ENCODE peak calls at places on chromosome 22, in ten cellular contexts. One of them, this sample, is unnamed. For H3K4me1, the result is how much of the 10 kb centered on the place peaks cover.

GRCh38 chr22:44270556-44270880 is 42.2 kb downstream of the SHISAL1 start:
- DNase-seq in effector memory CD4-positive, alpha-beta T cell: no peak
- DNase-seq in fibroblast of lung: no peak
- DNase-seq in K562: no peak
- DNase-seq in CD4-positive, alpha-beta memory T cell: no peak
- DNase-seq in thoracic aorta: no peak
- DNase-seq in uterus: no peak
- DNase-seq in mesenchymal stem cell: no peak
- DNase-seq in DND-41: no peak
- DNase-seq in GM23248: no peak
- DNase-seq in this sample: no peak

GRCh38 chr22:47160141-47160541 is 397.7 kb downstream of the TBC1D22A start:
- DNase-seq in effector memory CD4-positive, alpha-beta T cell: no peak
- DNase-seq in fibroblast of lung: no peak
- DNase-seq in K562: no peak
- DNase-seq in CD4-positive, alpha-beta memory T cell: no peak
- DNase-seq in thoracic aorta: no peak
- DNase-seq in uterus: no peak
- DNase-seq in mesenchymal stem cell: no peak
- DNase-seq in DND-41: no peak
- DNase-seq in GM23248: no peak
- DNase-seq in this sample: no peak

GRCh38 chr22:18055619-18056160 is 22.1 kb upstream of the PEX26 start:
- DNase-seq in effector memory CD4-positive, alpha-beta T cell: no peak
- DNase-seq in fibroblast of lung: no peak
- DNase-seq in K562: no peak
- DNase-seq in CD4-positive, alpha-beta memory T cell: no peak
- DNase-seq in thoracic aorta: no peak
- DNase-seq in uterus: no peak
- DNase-seq in mesenchymal stem cell: no peak
- DNase-seq in DND-41: no peak
- DNase-seq in GM23248: no peak
- DNase-seq in this sample: no peak

GRCh38 chr22:32932176-32932575 is 126.0 kb downstream of the SYN3 start:
- DNase-seq in effector memory CD4-positive, alpha-beta T cell: no peak
- DNase-seq in fibroblast of lung: peak
- DNase-seq in K562: no peak
- DNase-seq in CD4-positive, alpha-beta memory T cell: no peak
- DNase-seq in thoracic aorta: no peak
- DNase-seq in uterus: no peak
- DNase-seq in mesenchymal stem cell: peak
- DNase-seq in DND-41: no peak
- DNase-seq in GM23248: peak
- DNase-seq in this sample: no peak

GRCh38 chr22:33864723-33865130 is 55.5 kb downstream of the LARGE1 start:
- DNase-seq in effector memory CD4-positive, alpha-beta T cell: no peak
- DNase-seq in fibroblast of lung: no peak
- DNase-seq in K562: no peak
- DNase-seq in CD4-positive, alpha-beta memory T cell: no peak
- DNase-seq in thoracic aorta: no peak
- DNase-seq in uterus: peak
- DNase-seq in mesenchymal stem cell: peak
- DNase-seq in DND-41: no peak
- DNase-seq in GM23248: peak
- DNase-seq in this sample: peak

GRCh38 chr22:24290459-24290858 is 19.8 kb downstream of the SPECC1L start:
- DNase-seq in effector memory CD4-positive, alpha-beta T cell: no peak
- DNase-seq in fibroblast of lung: peak
- DNase-seq in K562: peak
- DNase-seq in CD4-positive, alpha-beta memory T cell: no peak
- DNase-seq in thoracic aorta: no peak
- DNase-seq in uterus: no peak
- DNase-seq in mesenchymal stem cell: no peak
- DNase-seq in DND-41: no peak
- DNase-seq in GM23248: peak
- DNase-seq in this sample: no peak

GRCh38 chr22:47201186-47201995 is 438.9 kb downstream of the TBC1D22A start:
- DNase-seq in effector memory CD4-positive, alpha-beta T cell: no peak
- DNase-seq in fibroblast of lung: no peak
- DNase-seq in K562: no peak
- DNase-seq in CD4-positive, alpha-beta memory T cell: no peak
- DNase-seq in thoracic aorta: no peak
- DNase-seq in uterus: no peak
- DNase-seq in mesenchymal stem cell: no peak
- DNase-seq in DND-41: no peak
- DNase-seq in GM23248: no peak
- DNase-seq in this sample: peak

GRCh38 chr22:44884968-44885805 is 124.6 kb downstream of the PHF21B start:
- DNase-seq in effector memory CD4-positive, alpha-beta T cell: no peak
- DNase-seq in fibroblast of lung: no peak
- DNase-seq in K562: no peak
- DNase-seq in CD4-positive, alpha-beta memory T cell: no peak
- DNase-seq in thoracic aorta: no peak
- DNase-seq in uterus: no peak
- DNase-seq in mesenchymal stem cell: no peak
- DNase-seq in DND-41: no peak
- DNase-seq in GM23248: no peak
- DNase-seq in this sample: no peak

GRCh38 chr22:31614781-31615480 is 47.1 kb downstream of the PISD start:
- DNase-seq in effector memory CD4-positive, alpha-beta T cell: no peak
- DNase-seq in fibroblast of lung: no peak
- DNase-seq in K562: no peak
- DNase-seq in CD4-positive, alpha-beta memory T cell: no peak
- DNase-seq in thoracic aorta: no peak
- DNase-seq in uterus: no peak
- DNase-seq in mesenchymal stem cell: no peak
- DNase-seq in DND-41: no peak
- DNase-seq in GM23248: no peak
- DNase-seq in this sample: no peak

GRCh38 chr22:32466496-32466895 is 2.2 kb upstream of the BPIFC start:
- DNase-seq in effector memory CD4-positive, alpha-beta T cell: no peak
- DNase-seq in fibroblast of lung: peak
- DNase-seq in K562: no peak
- DNase-seq in CD4-positive, alpha-beta memory T cell: no peak
- DNase-seq in thoracic aorta: no peak
- DNase-seq in uterus: no peak
- DNase-seq in mesenchymal stem cell: no peak
- DNase-seq in DND-41: no peak
- DNase-seq in GM23248: no peak
- DNase-seq in this sample: no peak

GRCh38 chr22:22910272-22911240 is 22.9 kb downstream of the IGLL5 start:
- DNase-seq in effector memory CD4-positive, alpha-beta T cell: no peak
- DNase-seq in fibroblast of lung: no peak
- DNase-seq in K562: peak
- DNase-seq in CD4-positive, alpha-beta memory T cell: no peak
- DNase-seq in thoracic aorta: no peak
- DNase-seq in uterus: no peak
- DNase-seq in mesenchymal stem cell: no peak
- DNase-seq in DND-41: no peak
- DNase-seq in GM23248: no peak
- DNase-seq in this sample: no peak

GRCh38 chr22:45599836-45600577 is 71.6 kb upstream of the ATXN10 start:
- DNase-seq in effector memory CD4-positive, alpha-beta T cell: no peak
- DNase-seq in fibroblast of lung: no peak
- DNase-seq in K562: no peak
- DNase-seq in CD4-positive, alpha-beta memory T cell: no peak
- DNase-seq in thoracic aorta: no peak
- DNase-seq in uterus: no peak
- DNase-seq in mesenchymal stem cell: no peak
- DNase-seq in DND-41: no peak
- DNase-seq in GM23248: no peak
- DNase-seq in this sample: no peak

GRCh38 chr22:47163876-47164513 is 401.5 kb downstream of the TBC1D22A start:
- DNase-seq in effector memory CD4-positive, alpha-beta T cell: no peak
- DNase-seq in fibroblast of lung: no peak
- DNase-seq in K562: no peak
- DNase-seq in CD4-positive, alpha-beta memory T cell: no peak
- DNase-seq in thoracic aorta: no peak
- DNase-seq in uterus: peak
- DNase-seq in mesenchymal stem cell: no peak
- DNase-seq in DND-41: no peak
- DNase-seq in GM23248: no peak
- DNase-seq in this sample: no peak

GRCh38 chr22:23850136-23850611 is 7.5 kb upstream of the SLC2A11 start:
- DNase-seq in effector memory CD4-positive, alpha-beta T cell: no peak
- DNase-seq in fibroblast of lung: no peak
- DNase-seq in K562: no peak
- DNase-seq in CD4-positive, alpha-beta memory T cell: no peak
- DNase-seq in thoracic aorta: no peak
- DNase-seq in uterus: no peak
- DNase-seq in mesenchymal stem cell: no peak
- DNase-seq in DND-41: no peak
- DNase-seq in GM23248: no peak
- DNase-seq in this sample: no peak

GRCh38 chr22:46090631-46091201 is 59.6 kb upstream of the PPARA start:
- DNase-seq in effector memory CD4-positive, alpha-beta T cell: no peak
- DNase-seq in fibroblast of lung: peak
- DNase-seq in K562: no peak
- DNase-seq in CD4-positive, alpha-beta memory T cell: no peak
- DNase-seq in thoracic aorta: no peak
- DNase-seq in uterus: no peak
- DNase-seq in mesenchymal stem cell: no peak
- DNase-seq in DND-41: no peak
- DNase-seq in GM23248: peak
- DNase-seq in this sample: no peak

GRCh38 chr22:23777776-23778575 is 5.3 kb downstream of the MMP11 start:
- DNase-seq in effector memory CD4-positive, alpha-beta T cell: no peak
- DNase-seq in fibroblast of lung: no peak
- DNase-seq in K562: no peak
- DNase-seq in CD4-positive, alpha-beta memory T cell: no peak
- DNase-seq in thoracic aorta: no peak
- DNase-seq in uterus: peak
- DNase-seq in mesenchymal stem cell: no peak
- DNase-seq in DND-41: no peak
- DNase-seq in GM23248: no peak
- DNase-seq in this sample: no peak

GRCh38 chr22:50739894-50740293 is 1.9 kb downstream of the ACR start:
- DNase-seq in effector memory CD4-positive, alpha-beta T cell: no peak
- DNase-seq in fibroblast of lung: no peak
- DNase-seq in K562: no peak
- DNase-seq in CD4-positive, alpha-beta memory T cell: no peak
- DNase-seq in thoracic aorta: no peak
- DNase-seq in uterus: no peak
- DNase-seq in mesenchymal stem cell: no peak
- DNase-seq in DND-41: no peak
- DNase-seq in GM23248: no peak
- DNase-seq in this sample: peak

GRCh38 chr22:45636668-45637067 is 35.0 kb upstream of the ATXN10 start:
- DNase-seq in effector memory CD4-positive, alpha-beta T cell: no peak
- DNase-seq in fibroblast of lung: no peak
- DNase-seq in K562: no peak
- DNase-seq in CD4-positive, alpha-beta memory T cell: no peak
- DNase-seq in thoracic aorta: no peak
- DNase-seq in uterus: no peak
- DNase-seq in mesenchymal stem cell: no peak
- DNase-seq in DND-41: no peak
- DNase-seq in GM23248: no peak
- DNase-seq in this sample: no peak

GRCh38 chr22:10961043-10961860 is 4566.7 kb upstream of the OR11H1 start:
- DNase-seq in effector memory CD4-positive, alpha-beta T cell: no peak
- DNase-seq in fibroblast of lung: no peak
- DNase-seq in K562: peak
- DNase-seq in CD4-positive, alpha-beta memory T cell: no peak
- DNase-seq in thoracic aorta: no peak
- DNase-seq in uterus: no peak
- DNase-seq in mesenchymal stem cell: no peak
- DNase-seq in DND-41: no peak
- DNase-seq in GM23248: no peak
- DNase-seq in this sample: no peak

GRCh38 chr22:19325296-19325950 is 33.9 kb upstream of the CLTCL1 start:
- DNase-seq in effector memory CD4-positive, alpha-beta T cell: no peak
- DNase-seq in fibroblast of lung: peak
- DNase-seq in K562: no peak
- DNase-seq in CD4-positive, alpha-beta memory T cell: no peak
- DNase-seq in thoracic aorta: no peak
- DNase-seq in uterus: no peak
- DNase-seq in mesenchymal stem cell: peak
- DNase-seq in DND-41: no peak
- DNase-seq in GM23248: peak
- DNase-seq in this sample: no peak
- H3K4me1 ChIP-seq in effector memory CD4-positive, alpha-beta T cell: under half
- H3K4me1 ChIP-seq in fibroblast of lung: under half
- H3K4me1 ChIP-seq in K562: under half
- H3K4me1 ChIP-seq in CD4-positive, alpha-beta memory T cell: under half
- H3K4me1 ChIP-seq in thoracic aorta: under half
- H3K4me1 ChIP-seq in uterus: under half
- H3K4me1 ChIP-seq in mesenchymal stem cell: under half
- H3K4me1 ChIP-seq in DND-41: under half
- H3K4me1 ChIP-seq in GM23248: under half
- H3K4me1 ChIP-seq in this sample: under half

GRCh38 chr22:20431520-20432237 is 5.9 kb downstream of the SCARF2 start:
- DNase-seq in effector memory CD4-positive, alpha-beta T cell: no peak
- DNase-seq in fibroblast of lung: no peak
- DNase-seq in K562: peak
- DNase-seq in CD4-positive, alpha-beta memory T cell: no peak
- DNase-seq in thoracic aorta: no peak
- DNase-seq in uterus: no peak
- DNase-seq in mesenchymal stem cell: no peak
- DNase-seq in DND-41: no peak
- DNase-seq in GM23248: no peak
- DNase-seq in this sample: no peak
- H3K4me3 ChIP-seq in effector memory CD4-positive, alpha-beta T cell: peak
- H3K4me3 ChIP-seq in fibroblast of lung: no peak
- H3K4me3 ChIP-seq in K562: no peak
- H3K4me3 ChIP-seq in CD4-positive, alpha-beta memory T cell: no peak
- H3K4me3 ChIP-seq in thoracic aorta: peak
- H3K4me3 ChIP-seq in uterus: no peak
- H3K4me3 ChIP-seq in mesenchymal stem cell: no peak
- H3K4me3 ChIP-seq in DND-41: no peak
- H3K4me3 ChIP-seq in GM23248: no peak
- H3K4me3 ChIP-seq in this sample: no peak

GRCh38 chr22:27801616-27802388 is at the start of gene MN1:
- DNase-seq in effector memory CD4-positive, alpha-beta T cell: no peak
- DNase-seq in fibroblast of lung: peak
- DNase-seq in K562: no peak
- DNase-seq in CD4-positive, alpha-beta memory T cell: peak
- DNase-seq in thoracic aorta: no peak
- DNase-seq in uterus: no peak
- DNase-seq in mesenchymal stem cell: peak
- DNase-seq in DND-41: no peak
- DNase-seq in GM23248: peak
- DNase-seq in this sample: no peak
- H3K4me1 ChIP-seq in effector memory CD4-positive, alpha-beta T cell: under half
- H3K4me1 ChIP-seq in fibroblast of lung: under half
- H3K4me1 ChIP-seq in K562: under half
- H3K4me1 ChIP-seq in CD4-positive, alpha-beta memory T cell: under half
- H3K4me1 ChIP-seq in thoracic aorta: under half
- H3K4me1 ChIP-seq in uterus: under half
- H3K4me1 ChIP-seq in mesenchymal stem cell: under half
- H3K4me1 ChIP-seq in DND-41: under half
- H3K4me1 ChIP-seq in GM23248: under half
- H3K4me1 ChIP-seq in this sample: under half

DNA sequence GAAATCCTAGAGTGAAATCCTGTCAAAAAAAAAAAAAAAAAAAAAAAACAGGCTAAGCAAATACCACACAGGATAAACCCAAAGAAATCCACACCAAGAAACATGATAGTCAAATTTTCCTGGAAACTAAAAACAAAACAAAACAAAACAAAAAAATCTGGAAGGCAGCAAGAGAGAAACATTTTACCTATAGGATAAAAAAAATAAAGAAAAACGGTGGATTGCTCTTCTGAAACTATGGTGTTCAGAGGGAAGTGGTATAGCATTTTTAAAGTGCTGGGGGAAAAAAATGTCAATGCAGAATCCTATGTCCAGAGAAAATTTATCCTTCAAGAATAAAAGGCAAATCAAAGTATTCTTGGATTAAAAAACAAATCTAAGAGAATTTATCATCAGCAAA is 41.6 kb upstream of the CBX7 start:
- DNase-seq in effector memory CD4-positive, alpha-beta T cell: no peak
- DNase-seq in fibroblast of lung: no peak
- DNase-seq in K562: no peak
- DNase-seq in CD4-positive, alpha-beta memory T cell: no peak
- DNase-seq in thoracic aorta: no peak
- DNase-seq in uterus: no peak
- DNase-seq in mesenchymal stem cell: no peak
- DNase-seq in DND-41: no peak
- DNase-seq in GM23248: no peak
- DNase-seq in this sample: no peak
- H3K4me3 ChIP-seq in effector memory CD4-positive, alpha-beta T cell: no peak
- H3K4me3 ChIP-seq in fibroblast of lung: no peak
- H3K4me3 ChIP-seq in K562: no peak
- H3K4me3 ChIP-seq in CD4-positive, alpha-beta memory T cell: no peak
- H3K4me3 ChIP-seq in thoracic aorta: no peak
- H3K4me3 ChIP-seq in uterus: no peak
- H3K4me3 ChIP-seq in mesenchymal stem cell: no peak
- H3K4me3 ChIP-seq in DND-41: no peak
- H3K4me3 ChIP-seq in GM23248: no peak
- H3K4me3 ChIP-seq in this sample: no peak

This sample was measured in right atrium auricular region.